ENCODE peak calls at places on chromosomes 1 and 21, in nine cellular contexts. G, C, N, R, S, F, W, O and L are unnamed samples.

GRCh38 chr1:161193561-161194235 is 5.2 kb downstream of the ADAMTS4 start:
- DNase-seq in W (no peak), G (peak; percentile 57), R (no peak), F (no peak), O (no peak), C (no peak), N (no peak), S (no peak), L (peak; percentile 89)

GRCh38 chr21:38910390-38911008 is 104.8 kb downstream of the ETS2 start:
- DNase-seq in G (no peak), S (no peak), F (no peak), R (no peak), C (no peak), W (no peak), O (no peak), N (no peak), L (peak; percentile 47)

GRCh38 chr1:209743145-209743482 is 12.7 kb upstream of the TRAF3IP3 start:
- DNase-seq in S (peak; percentile 68), W (peak; percentile 26), O (no peak), R (no peak), N (peak; percentile 50), F (peak; percentile 80), C (no peak), G (peak; percentile 49), L (peak; percentile 57)

GRCh38 chr1:23555225-23555801 is 4.0 kb downstream of the ID3 start:
- DNase-seq in O (peak; percentile 78), R (no peak), G (no peak), C (no peak), S (no peak), N (peak; percentile 45), W (no peak), F (peak; percentile 68), L (no peak)

GRCh38 chr1:229240532-229240931 is 30.4 kb upstream of the RAB4A start:
- DNase-seq in W (no peak), S (no peak), R (no peak), G (no peak), O (no peak), F (no peak), C (no peak), N (no peak), L (no peak)

GRCh38 chr1:168098534-168099313 is 38.0 kb downstream of the GPR161 start:
- DNase-seq in G (no peak), N (no peak), S (no peak), C (peak; percentile 64), F (no peak), W (no peak), O (no peak), R (no peak), L (no peak)

GRCh38 chr1:162756523-162756922 is 34.0 kb upstream of the HSD17B7 start:
- DNase-seq in R (no peak), W (no peak), O (peak; percentile 47), C (no peak), F (peak; percentile 28), N (no peak), G (no peak), S (no peak), L (no peak)

GRCh38 chr21:45882641-45883040 is 98.9 kb upstream of the COL6A1 start:
- DNase-seq in F (no peak), S (no peak), W (no peak), R (no peak), O (no peak), C (no peak), G (no peak), N (no peak), L (no peak)

GRCh38 chr1:32881871-32882850 is 4.1 kb upstream of the HPCA start:
- DNase-seq in O (no peak), R (no peak), G (peak; percentile 49), N (peak; percentile 76), F (no peak), W (no peak), C (no peak), S (no peak), L (no peak)

DNA sequence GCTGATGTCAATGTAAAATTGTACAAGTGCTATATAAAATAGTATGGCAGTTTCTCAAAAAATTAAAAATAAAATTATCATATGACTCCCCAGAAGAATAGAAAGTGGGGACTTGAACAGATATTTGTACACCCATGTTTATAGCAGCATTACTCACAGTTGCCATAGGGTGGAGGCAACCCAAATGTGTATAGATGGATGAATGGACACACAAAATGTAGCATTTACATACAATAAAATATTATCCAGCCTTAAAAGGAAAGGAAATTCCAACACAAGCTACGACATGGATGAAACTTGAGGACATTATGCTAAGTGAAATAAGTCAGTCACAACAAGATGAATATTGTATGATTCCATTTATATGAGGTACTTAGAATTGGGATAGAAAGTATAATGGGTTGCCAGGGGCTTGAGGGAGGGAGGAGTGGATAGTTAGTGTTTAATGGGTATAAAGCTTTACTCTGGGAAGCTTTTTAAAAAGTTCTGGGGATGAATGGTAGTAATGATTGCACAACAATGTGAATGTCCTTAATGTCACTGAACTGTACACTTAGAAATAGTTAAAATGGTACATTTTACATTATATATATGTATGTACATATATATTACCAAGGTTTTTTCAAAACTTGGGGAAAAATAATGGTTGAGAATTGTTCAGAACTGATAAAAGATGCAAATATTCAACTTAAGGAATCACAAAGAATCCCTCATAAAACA is 53.0 kb upstream of the ADORA3 start:
- DNase-seq in C (no peak), F (no peak), W (no peak), R (no peak), O (no peak), S (no peak), G (no peak), N (no peak), L (no peak)
- TF ChIP-seq CTCF in C (no peak), F (no peak), W (no peak), R (no peak), O (no peak), S (no peak), G (no peak), N (no peak), L (no peak)

GRCh38 chr1:201982923-201983805 is 716 bp downstream of the RNPEP start:
- DNase-seq in N (peak; percentile 85), C (peak; percentile 66), W (peak; percentile 61), F (peak; percentile 70), R (peak; percentile 87), G (peak; percentile 74), O (peak; percentile 48), S (peak; percentile 90), L (peak; percentile 78)
- TF ChIP-seq POLR2A in N (no peak), C (no peak), W (no peak), F (no peak), R (peak; percentile 13), G (no peak), O (peak; percentile 76), S (no peak), L (no peak)

DNA sequence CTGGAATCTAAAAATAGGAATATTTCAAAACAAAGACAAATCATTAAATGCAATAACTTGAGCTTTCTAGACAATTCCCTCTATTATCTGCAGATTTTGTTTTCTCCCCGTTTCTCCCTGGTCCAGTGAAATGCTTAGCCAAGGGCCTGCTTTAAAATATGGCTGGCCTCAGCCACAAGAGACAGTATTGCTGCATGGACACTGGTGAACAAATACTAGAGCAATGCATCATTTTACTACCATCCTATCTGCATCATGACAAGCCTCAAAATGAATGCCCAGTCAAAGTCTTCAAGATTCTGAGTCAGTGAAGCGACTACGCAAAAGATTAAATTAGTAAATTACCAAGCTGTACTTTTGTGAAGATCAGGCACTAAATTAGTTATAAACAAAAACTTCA is 80.5 kb downstream of the ENAH start:
- DNase-seq in N (no peak), F (peak; percentile 49), C (no peak), S (no peak), G (no peak), W (no peak), O (no peak), R (no peak), L (peak; percentile 22)
- TF ChIP-seq CTCF in N (no peak), F (peak; percentile 40), C (no peak), S (no peak), G (no peak), W (no peak), O (no peak), R (no peak), L (peak; percentile 50)

GRCh38 chr1:47333578-47333921 is at the start of gene CMPK1:
- DNase-seq in N (peak; percentile 87), G (peak; percentile 84), O (peak; percentile 93), S (peak; percentile 89), C (peak; percentile 62), R (peak; percentile 92), W (peak; percentile 73), F (peak; percentile 77), L (peak; percentile 81)
- TF ChIP-seq POLR2A in N (no peak), G (no peak), O (peak; percentile 19), S (no peak), C (no peak), R (peak; percentile 62), W (no peak), F (peak; percentile 4), L (no peak)

GRCh38 chr21:16851054-16851453 is 661.8 kb upstream of the CXADR start:
- DNase-seq in S (no peak), O (no peak), C (no peak), N (no peak), R (peak; percentile 2), F (no peak), W (no peak), G (no peak), L (no peak)
- TF ChIP-seq CTCF in S (no peak), O (no peak), C (no peak), N (no peak), R (no peak), F (no peak), W (no peak), G (no peak), L (no peak)

DNA sequence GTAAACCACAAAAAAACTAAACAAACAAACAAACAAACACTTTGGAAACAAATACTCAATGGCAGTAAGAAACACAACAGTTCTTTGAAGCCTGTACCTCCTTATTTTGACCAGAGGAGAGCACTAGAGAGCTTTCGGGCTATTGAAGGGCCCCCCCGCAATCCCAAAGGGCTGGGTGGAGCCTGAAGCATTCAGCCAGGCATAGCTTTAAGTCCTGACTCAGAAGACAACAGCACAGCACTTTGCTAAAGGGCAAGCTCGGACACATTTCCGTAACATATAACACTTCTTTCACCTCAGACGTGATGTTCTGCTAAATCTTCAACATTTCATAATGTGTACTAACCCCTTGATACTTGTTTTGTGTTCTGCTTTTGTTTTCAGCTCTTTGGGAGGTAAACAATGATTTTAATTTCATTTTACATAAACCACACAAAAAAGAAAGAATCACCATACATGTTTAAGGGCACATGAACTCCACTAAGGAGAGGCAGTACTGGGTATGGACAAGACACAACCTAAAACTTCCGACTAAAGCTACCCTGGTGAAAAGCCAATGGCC is 9.7 kb upstream of the SHCBP1L start:
- DNase-seq in C (peak; percentile 69), W (peak; percentile 68), F (peak; percentile 90), N (peak; percentile 82), O (peak; percentile 91), G (peak; percentile 78), R (peak; percentile 86), S (peak; percentile 94), L (peak; percentile 90)
- TF ChIP-seq POLR2A in C (no peak), W (peak; percentile 81), F (peak; percentile 73), N (peak; percentile 67), O (peak; percentile 63), G (no peak), R (no peak), S (no peak), L (no peak)

DNA sequence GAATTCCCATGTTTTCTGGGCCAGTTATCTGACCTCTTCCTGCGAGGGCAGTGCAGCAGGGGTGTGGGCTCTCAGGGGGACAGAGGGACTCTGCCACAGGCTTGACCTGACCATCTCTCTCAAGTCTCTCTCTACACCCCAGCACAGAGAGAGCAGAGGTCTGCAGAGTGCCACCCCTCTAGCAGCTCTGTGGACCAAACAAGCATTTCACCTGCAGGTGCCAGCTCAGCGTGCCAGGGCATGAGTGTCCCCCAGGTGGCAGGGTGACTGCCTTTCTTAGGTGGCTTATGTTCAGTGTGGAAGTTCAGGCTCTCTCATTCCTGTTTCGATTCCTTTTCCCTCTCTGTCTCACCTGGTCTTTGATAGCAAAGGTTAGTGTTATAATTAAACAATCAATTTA is 191.3 kb downstream of the CACNA1E start:
- DNase-seq in G (no peak), F (no peak), W (no peak), C (no peak), N (no peak), R (no peak), O (no peak), S (no peak), L (no peak)
- TF ChIP-seq CTCF in G (no peak), F (no peak), W (no peak), C (no peak), N (no peak), R (no peak), O (no peak), S (no peak), L (no peak)